ENCODE peak calls at places on chromosomes 3 and 15, in seven cellular contexts. One of them, this sample, is unnamed.

GRCh38 chr15:69150336-69150735 is 10.1 kb upstream of the GLCE start:
- DNase-seq in ELR: no peak
- DNase-seq in RPMI7951: no peak
- DNase-seq in COLO829: no peak
- DNase-seq in fibroblast of gingiva: no peak
- DNase-seq in GM23338: no peak
- DNase-seq in hepatocyte: no peak
- DNase-seq in this sample: no peak

GRCh38 chr3:195154793-195155535 is 116.0 kb downstream of the XXYLT1 start:
- DNase-seq in ELR: peak; percentile 93
- DNase-seq in RPMI7951: peak; percentile 96
- DNase-seq in COLO829: no peak
- DNase-seq in fibroblast of gingiva: peak; percentile 82
- DNase-seq in GM23338: peak; percentile 44
- DNase-seq in hepatocyte: peak; percentile 86
- DNase-seq in this sample: peak; percentile 99

GRCh38 chr3:114454592-114455251 is 160.9 kb downstream of the TIGIT start:
- DNase-seq in ELR: peak; percentile 42
- DNase-seq in RPMI7951: no peak
- DNase-seq in COLO829: no peak
- DNase-seq in fibroblast of gingiva: peak; percentile 47
- DNase-seq in GM23338: peak; percentile 18
- DNase-seq in hepatocyte: no peak
- DNase-seq in this sample: peak; percentile 53

GRCh38 chr3:23710555-23710954 is 95.2 kb upstream of the UBE2E1 start:
- DNase-seq in ELR: no peak
- DNase-seq in RPMI7951: peak; percentile 25
- DNase-seq in COLO829: no peak
- DNase-seq in fibroblast of gingiva: peak; percentile 9
- DNase-seq in GM23338: peak; percentile 93
- DNase-seq in hepatocyte: peak; percentile 62
- DNase-seq in this sample: peak; percentile 24

GRCh38 chr3:149085828-149086231 is 503 bp downstream of the HLTF start:
- DNase-seq in ELR: peak; percentile 47
- DNase-seq in RPMI7951: peak; percentile 53
- DNase-seq in COLO829: peak; percentile 41
- DNase-seq in fibroblast of gingiva: peak; percentile 26
- DNase-seq in GM23338: peak; percentile 65
- DNase-seq in hepatocyte: peak; percentile 22
- DNase-seq in this sample: peak; percentile 58

GRCh38 chr15:69628256-69629093 is 175.9 kb downstream of the RPLP1 start:
- DNase-seq in ELR: no peak
- DNase-seq in RPMI7951: no peak
- DNase-seq in COLO829: no peak
- DNase-seq in fibroblast of gingiva: no peak
- DNase-seq in GM23338: no peak
- DNase-seq in hepatocyte: no peak
- DNase-seq in this sample: no peak

GRCh38 chr3:10973196-10973595 is 19.4 kb upstream of the SLC6A1 start:
- DNase-seq in ELR: no peak
- DNase-seq in RPMI7951: no peak
- DNase-seq in COLO829: no peak
- DNase-seq in fibroblast of gingiva: no peak
- DNase-seq in GM23338: no peak
- DNase-seq in hepatocyte: no peak
- DNase-seq in this sample: no peak

GRCh38 chr3:85007195-85008094 is 48.7 kb downstream of the CADM2 start:
- DNase-seq in ELR: no peak
- DNase-seq in RPMI7951: no peak
- DNase-seq in COLO829: no peak
- DNase-seq in fibroblast of gingiva: peak; percentile 60
- DNase-seq in GM23338: no peak
- DNase-seq in hepatocyte: peak; percentile 16
- DNase-seq in this sample: no peak

GRCh38 chr3:73094951-73095350 is 33.5 kb downstream of the EBLN2 start:
- DNase-seq in ELR: no peak
- DNase-seq in RPMI7951: no peak
- DNase-seq in COLO829: peak; percentile 61
- DNase-seq in fibroblast of gingiva: no peak
- DNase-seq in GM23338: peak; percentile 59
- DNase-seq in hepatocyte: peak; percentile 23
- DNase-seq in this sample: no peak

GRCh38 chr15:42403389-42403788 is 44.1 kb downstream of the CAPN3 start:
- DNase-seq in ELR: no peak
- DNase-seq in RPMI7951: no peak
- DNase-seq in COLO829: no peak
- DNase-seq in fibroblast of gingiva: no peak
- DNase-seq in GM23338: no peak
- DNase-seq in hepatocyte: no peak
- DNase-seq in this sample: no peak

GRCh38 chr3:184289426-184289938 is 9.6 kb upstream of the PSMD2 start:
- DNase-seq in ELR: peak; percentile 71
- DNase-seq in RPMI7951: peak; percentile 47
- DNase-seq in COLO829: peak; percentile 75
- DNase-seq in fibroblast of gingiva: peak; percentile 10
- DNase-seq in GM23338: peak; percentile 91
- DNase-seq in hepatocyte: peak; percentile 48
- DNase-seq in this sample: peak; percentile 64

GRCh38 chr3:36258381-36258780 is 121.9 kb upstream of the STAC start:
- DNase-seq in ELR: no peak
- DNase-seq in RPMI7951: no peak
- DNase-seq in COLO829: no peak
- DNase-seq in fibroblast of gingiva: no peak
- DNase-seq in GM23338: no peak
- DNase-seq in hepatocyte: no peak
- DNase-seq in this sample: no peak

GRCh38 chr15:21261965-21262850 is 178.1 kb downstream of the POTEB3 start:
- DNase-seq in ELR: no peak
- DNase-seq in RPMI7951: peak; percentile 54
- DNase-seq in COLO829: no peak
- DNase-seq in fibroblast of gingiva: peak; percentile 0
- DNase-seq in GM23338: no peak
- DNase-seq in hepatocyte: peak; percentile 23
- DNase-seq in this sample: no peak

GRCh38 chr3:170703121-170703588 is 117.3 kb upstream of the SLC7A14 start:
- DNase-seq in ELR: peak; percentile 97
- DNase-seq in RPMI7951: peak; percentile 95
- DNase-seq in COLO829: peak; percentile 69
- DNase-seq in fibroblast of gingiva: peak; percentile 69
- DNase-seq in GM23338: no peak
- DNase-seq in hepatocyte: no peak
- DNase-seq in this sample: peak; percentile 93

GRCh38 chr3:195885036-195885871 is 23.1 kb downstream of the TNK2 start:
- DNase-seq in ELR: no peak
- DNase-seq in RPMI7951: no peak
- DNase-seq in COLO829: no peak
- DNase-seq in fibroblast of gingiva: no peak
- DNase-seq in GM23338: no peak
- DNase-seq in hepatocyte: no peak
- DNase-seq in this sample: no peak

GRCh38 chr15:48177383-48177874 is 666 bp downstream of the MYEF2 start:
- DNase-seq in ELR: peak; percentile 68
- DNase-seq in RPMI7951: peak; percentile 53
- DNase-seq in COLO829: no peak
- DNase-seq in fibroblast of gingiva: peak; percentile 6
- DNase-seq in GM23338: peak; percentile 51
- DNase-seq in hepatocyte: peak; percentile 51
- DNase-seq in this sample: peak; percentile 68

GRCh38 chr3:186772886-186773417 is 10.4 kb upstream of the EIF4A2 start:
- DNase-seq in ELR: peak; percentile 69
- DNase-seq in RPMI7951: peak; percentile 86
- DNase-seq in COLO829: peak; percentile 83
- DNase-seq in fibroblast of gingiva: peak; percentile 37
- DNase-seq in GM23338: peak; percentile 70
- DNase-seq in hepatocyte: peak; percentile 46
- DNase-seq in this sample: peak; percentile 53

GRCh38 chr15:70632079-70632850 is 131.1 kb downstream of the UACA start:
- DNase-seq in ELR: peak; percentile 55
- DNase-seq in RPMI7951: no peak
- DNase-seq in COLO829: no peak
- DNase-seq in fibroblast of gingiva: no peak
- DNase-seq in GM23338: no peak
- DNase-seq in hepatocyte: peak; percentile 22
- DNase-seq in this sample: no peak

GRCh38 chr3:160413613-160414248 is 14.3 kb downstream of the SMC4 start:
- DNase-seq in ELR: peak; percentile 85
- DNase-seq in RPMI7951: peak; percentile 80
- DNase-seq in COLO829: peak; percentile 80
- DNase-seq in fibroblast of gingiva: peak; percentile 74
- DNase-seq in GM23338: peak; percentile 83
- DNase-seq in hepatocyte: peak; percentile 85
- DNase-seq in this sample: peak; percentile 82

This sample was measured in M059J.